ENCODE peak calls at places on chromosomes 3 and 15, in ten cellular contexts. R is iris pigment epithelial cell; A is BE2C; F is glutamatergic neuron; B is cerebellar cortex; L is activated naive CD8-positive, alpha-beta T cell treated with anti-CD3 and anti-CD28 coated beads, Interleukin-2, amount 50 U/mL, for 24 hours; W is activated gamma-delta T cell treated with Interleukin-2 at 50 U/mL for 16 hours; N is MCF 10A; G is AG09309; O is GM20000. K is an unnamed sample.
A peak's percentile ranks its signal among the peaks of the same experiment; 100 is the strongest.

GRCh38 chr3:32381922-32382321 is 9.7 kb upstream of the CMTM7 start:
- DNase-seq in R (no peak), N (no peak), O (no peak), G (no peak), L (no peak), B (no peak), A (no peak), F (no peak), W (no peak), K (no peak)

GRCh38 chr3:140540262-140540661 is 137.6 kb upstream of the TRIM42 start:
- DNase-seq in R (no peak), B (no peak), O (no peak), W (no peak), L (no peak), A (no peak), N (no peak), F (no peak), G (no peak), K (no peak)

GRCh38 chr15:101672298-101672697 is 20.1 kb upstream of the TM2D3 start:
- DNase-seq in N (no peak), B (no peak), G (no peak), A (no peak), O (no peak), L (no peak), F (no peak), R (no peak), W (no peak), K (no peak)

GRCh38 chr15:81338422-81339007 is 14.6 kb upstream of the STARD5 start:
- DNase-seq in G (peak; percentile 91), L (no peak), F (no peak), B (no peak), W (no peak), O (no peak), R (peak; percentile 94), N (peak; percentile 91), A (no peak), K (peak; percentile 55)

GRCh38 chr3:66393486-66394260 is 107.1 kb downstream of the LRIG1 start:
- DNase-seq in L (peak; percentile 24), N (no peak), O (peak; percentile 81), R (peak; percentile 80), F (no peak), A (no peak), W (peak; percentile 66), B (no peak), G (peak; percentile 32), K (peak; percentile 39)

GRCh38 chr3:36295206-36295760 is 85.0 kb upstream of the STAC start:
- DNase-seq in L (no peak), F (no peak), A (no peak), O (no peak), G (no peak), W (no peak), B (no peak), R (no peak), N (no peak), K (no peak)

GRCh38 chr15:90870354-90871096 is 2.1 kb downstream of the FURIN start:
- DNase-seq in R (peak; percentile 40), F (no peak), N (peak; percentile 35), A (no peak), W (no peak), L (no peak), B (peak; percentile 36), G (no peak), O (no peak), K (peak; percentile 62)

GRCh38 chr3:13677272-13677671 is 128.3 kb downstream of the FBLN2 start:
- DNase-seq in G (no peak), R (no peak), N (no peak), L (no peak), F (no peak), A (no peak), W (no peak), O (no peak), B (no peak), K (no peak)

GRCh38 chr3:107574650-107575049 is 51.9 kb downstream of the BBX start:
- DNase-seq in F (no peak), O (peak; percentile 21), A (no peak), G (no peak), W (no peak), N (peak; percentile 56), R (peak; percentile 51), L (no peak), B (peak; percentile 33), K (peak; percentile 58)

GRCh38 chr3:128492353-128493220 is at the start of gene GATA2:
- DNase-seq in B (no peak), O (peak; percentile 59), F (peak; percentile 62), R (no peak), L (peak; percentile 46), W (no peak), N (no peak), A (no peak), G (no peak), K (no peak)

GRCh38 chr3:5444253-5444652 is 256.7 kb downstream of the EDEM1 start:
- DNase-seq in R (no peak), G (no peak), L (no peak), B (no peak), F (no peak), A (no peak), N (no peak), W (no peak), O (no peak), K (no peak)

GRCh38 chr3:161744366-161744765 is 247.8 kb downstream of the OTOL1 start:
- DNase-seq in B (no peak), L (no peak), N (no peak), F (no peak), O (no peak), W (no peak), G (no peak), R (no peak), A (no peak), K (no peak)

GRCh38 chr3:144923051-144923450 is 951.4 kb downstream of the DIPK2A start:
- DNase-seq in G (no peak), B (no peak), F (no peak), W (no peak), L (no peak), N (no peak), A (no peak), R (peak; percentile 10), O (no peak), K (no peak)

GRCh38 chr3:175082631-175083030 is 223.5 kb downstream of the NAALADL2 start:
- DNase-seq in G (no peak), R (no peak), B (peak; percentile 80), A (no peak), N (no peak), F (no peak), O (no peak), L (no peak), W (no peak), K (no peak)

GRCh38 chr3:177452487-177452886 is 255.2 kb upstream of the TBL1XR1 start:
- DNase-seq in W (no peak), B (no peak), G (no peak), N (peak; percentile 87), O (no peak), A (no peak), L (no peak), R (peak; percentile 99), F (no peak), K (peak; percentile 91)

GRCh38 chr3:41169038-41169437 is 30.3 kb upstream of the CTNNB1 start:
- DNase-seq in L (no peak), R (no peak), F (no peak), N (peak; percentile 5), O (no peak), W (no peak), G (no peak), B (no peak), A (no peak), K (peak; percentile 18)

GRCh38 chr3:141659821-141660597 is 78.1 kb upstream of the RNF7 start:
- DNase-seq in F (peak; percentile 74), O (no peak), B (no peak), R (peak; percentile 38), L (peak; percentile 10), W (no peak), N (peak; percentile 53), G (no peak), A (peak; percentile 83), K (peak; percentile 63)

GRCh38 chr3:190486201-190486865 is 27.6 kb upstream of the IL1RAP start:
- DNase-seq in G (no peak), N (no peak), L (no peak), O (no peak), A (no peak), B (no peak), W (no peak), F (no peak), R (peak; percentile 13), K (peak; percentile 32)

GRCh38 chr15:99981223-99981647 is 248.0 kb upstream of the LYSMD4 start:
- DNase-seq in G (no peak), B (no peak), N (no peak), R (no peak), L (no peak), A (no peak), O (no peak), W (no peak), F (no peak), K (no peak)

GRCh38 chr3:127304121-127304744 is 16.4 kb upstream of the PRR20G start:
- DNase-seq in R (no peak), F (no peak), N (peak; percentile 96), O (no peak), L (no peak), G (no peak), B (no peak), A (peak; percentile 80), W (no peak), K (no peak)